ENCODE peak calls at places on chromosomes 5 and 9, in five cellular contexts. L, K, X, I and J are unnamed samples.

GRCh38 chr9:72383978-72384709 is 19.1 kb upstream of the ZFAND5 start:
- DNase-seq in L (no peak), K (no peak), X (no peak), I (no peak), J (no peak)

GRCh38 chr5:113273949-113274348 is 160.8 kb downstream of the TSSK1B start:
- DNase-seq in L (no peak), K (no peak), X (no peak), I (no peak), J (no peak)

GRCh38 chr5:172370648-172371248 is 83.6 kb downstream of the SH3PXD2B start:
- DNase-seq in L (no peak), K (peak), X (peak), I (no peak), J (no peak)

GRCh38 chr5:156615901-156616300 is 234.2 kb upstream of the PPP1R2B start:
- DNase-seq in L (no peak), K (no peak), X (no peak), I (no peak), J (no peak)

GRCh38 chr9:95605826-95606555 is 89.2 kb upstream of the PTCH1 start:
- DNase-seq in L (no peak), K (no peak), X (no peak), I (no peak), J (no peak)

GRCh38 chr5:60395712-60396329 is 304.1 kb downstream of the DEPDC1B start:
- DNase-seq in L (no peak), K (no peak), X (no peak), I (no peak), J (no peak)

GRCh38 chr5:1338518-1339070 is 6.3 kb downstream of the CLPTM1L start:
- DNase-seq in L (no peak), K (no peak), X (no peak), I (no peak), J (no peak)

GRCh38 chr5:171615201-171616001 is 170.2 kb upstream of the SMIM23 start:
- DNase-seq in L (no peak), K (no peak), X (no peak), I (no peak), J (no peak)

GRCh38 chr5:173909205-173909604 is 21.1 kb downstream of the CPEB4 start:
- DNase-seq in L (no peak), K (no peak), X (no peak), I (no peak), J (no peak)